ENCODE peak calls at places on chromosomes 16 and 17, in nine cellular contexts. E is stimulated activated CD4-positive, alpha-beta T cell treated with anti-CD3 and anti-CD28 coated beads, Interleukin-4, amount 100 ng/mL, for 1 hour; X is fibroblast of lung; G is IMR-90; N is Peyer's patch; T is A549; M is GOT3; P is aorta; L is NCI-H1092. U is an unnamed sample.

GRCh38 chr17:81040791-81041337 is 5.9 kb downstream of the BAIAP2 start:
- DNase-seq in E (no peak), X (no peak), G (no peak), N (no peak), T (peak), M (no peak), P (no peak), L (no peak), U (no peak)

GRCh38 chr17:56297142-56297541 is 143.9 kb downstream of the ANKFN1 start:
- DNase-seq in E (peak), X (peak), G (peak), N (no peak), T (no peak), M (no peak), P (no peak), L (no peak), U (no peak)

GRCh38 chr16:53429221-53429943 is 4.9 kb upstream of the RBL2 start:
- DNase-seq in E (no peak), X (peak), G (peak), N (no peak), T (no peak), M (no peak), P (no peak), L (no peak), U (no peak)

GRCh38 chr17:65444049-65444448 is 117.4 kb downstream of the AXIN2 start:
- DNase-seq in E (no peak), X (no peak), G (no peak), N (no peak), T (no peak), M (no peak), P (no peak), L (no peak), U (no peak)

GRCh38 chr16:58366247-58367031 is 25.8 kb upstream of the GINS3 start:
- DNase-seq in E (no peak), X (peak), G (peak), N (no peak), T (peak), M (no peak), P (no peak), L (no peak), U (no peak)

GRCh38 chr16:61730997-61731396 is 305.2 kb downstream of the CDH8 start:
- DNase-seq in E (no peak), X (no peak), G (no peak), N (no peak), T (no peak), M (no peak), P (no peak), L (no peak), U (no peak)

GRCh38 chr16:89110641-89111040 is 17.0 kb downstream of the ACSF3 start:
- DNase-seq in E (no peak), X (no peak), G (no peak), N (peak), T (no peak), M (no peak), P (peak), L (no peak), U (no peak)

GRCh38 chr17:55783684-55784245 is 32.9 kb downstream of the PCTP start:
- DNase-seq in E (no peak), X (peak), G (no peak), N (peak), T (no peak), M (no peak), P (peak), L (no peak), U (no peak)

GRCh38 chr17:82175951-82176350 is 36.7 kb downstream of the CCDC57 start:
- DNase-seq in E (no peak), X (no peak), G (no peak), N (peak), T (no peak), M (no peak), P (peak), L (no peak), U (peak)

GRCh38 chr17:73589096-73589980 is 54.9 kb downstream of the SDK2 start:
- DNase-seq in E (no peak), X (no peak), G (no peak), N (no peak), T (no peak), M (no peak), P (no peak), L (peak), U (no peak)

GRCh38 chr16:4938683-4939030 is 1.7 kb upstream of the PPL start:
- DNase-seq in E (no peak), X (peak), G (peak), N (no peak), T (no peak), M (no peak), P (no peak), L (no peak), U (no peak)

GRCh38 chr17:66211047-66211810 is 18.0 kb downstream of the APOH start:
- DNase-seq in E (no peak), X (no peak), G (no peak), N (no peak), T (no peak), M (no peak), P (no peak), L (no peak), U (no peak)

GRCh38 chr17:78899361-78900260 is 3.4 kb downstream of the CEP295NL start:
- DNase-seq in E (no peak), X (peak), G (no peak), N (no peak), T (no peak), M (no peak), P (peak), L (no peak), U (no peak)

GRCh38 chr17:16872836-16873653 is 98.9 kb downstream of the TNFRSF13B start:
- DNase-seq in E (peak), X (no peak), G (no peak), N (peak), T (peak), M (no peak), P (no peak), L (no peak), U (peak)

GRCh38 chr17:77615672-77616242 is 342.7 kb upstream of the TNRC6C start:
- DNase-seq in E (no peak), X (no peak), G (no peak), N (no peak), T (peak), M (no peak), P (peak), L (no peak), U (no peak)

GRCh38 chr17:17485420-17485819 is 8.6 kb downstream of the MED9 start:
- DNase-seq in E (no peak), X (no peak), G (no peak), N (no peak), T (no peak), M (no peak), P (no peak), L (no peak), U (no peak)

GRCh38 chr16:68013440-68013839 is 2.3 kb downstream of the DPEP2NB start:
- DNase-seq in E (no peak), X (no peak), G (no peak), N (no peak), T (no peak), M (no peak), P (no peak), L (no peak), U (no peak)

GRCh38 chr17:1709403-1709891 is 730 bp downstream of the TLCD2 start:
- DNase-seq in E (no peak), X (no peak), G (no peak), N (no peak), T (peak), M (no peak), P (no peak), L (no peak), U (peak)

GRCh38 chr17:50163846-50164696 is 1.7 kb upstream of the SGCA start:
- DNase-seq in E (peak), X (no peak), G (no peak), N (peak), T (no peak), M (no peak), P (peak), L (no peak), U (no peak)

GRCh38 chr17:42676424-42677011 is at the start of gene PLEKHH3:
- DNase-seq in E (no peak), X (no peak), G (no peak), N (no peak), T (no peak), M (no peak), P (no peak), L (peak), U (no peak)

GRCh38 chr16:81485225-81485624 is 40.6 kb downstream of the CMIP start:
- DNase-seq in E (no peak), X (no peak), G (no peak), N (no peak), T (no peak), M (no peak), P (no peak), L (no peak), U (peak)

U was measured in small intestine.